ENCODE peak calls at places on chromosomes 6 and 20, in four cellular contexts. One of them, this sample, is unnamed.

GRCh38 chr6:35473849-35474128 is 5.6 kb downstream of the RPL10A start:
- DNase-seq in T-cell: no peak
- DNase-seq in astrocyte of the spinal cord: no peak
- DNase-seq in mesenchymal stem cell: no peak
- DNase-seq in this sample: no peak

GRCh38 chr20:6081236-6081635 is 27.4 kb upstream of the LRRN4 start:
- DNase-seq in astrocyte of the spinal cord: peak; percentile 22
- DNase-seq in mesenchymal stem cell: peak; percentile 8
- DNase-seq in T-cell: no peak
- DNase-seq in this sample: no peak

GRCh38 chr20:62320581-62321354 is 18.0 kb downstream of the ADRM1 start:
- DNase-seq in T-cell: no peak
- DNase-seq in mesenchymal stem cell: no peak
- DNase-seq in astrocyte of the spinal cord: no peak
- DNase-seq in this sample: no peak

GRCh38 chr6:118283759-118284158 is 264.3 kb upstream of the PLN start:
- DNase-seq in astrocyte of the spinal cord: peak; percentile 68
- DNase-seq in mesenchymal stem cell: peak; percentile 71
- DNase-seq in T-cell: peak; percentile 26
- DNase-seq in this sample: peak; percentile 65

GRCh38 chr6:134035823-134036296 is 16.6 kb downstream of the SLC2A12 start:
- DNase-seq in astrocyte of the spinal cord: peak; percentile 84
- DNase-seq in mesenchymal stem cell: no peak
- DNase-seq in T-cell: no peak
- DNase-seq in this sample: peak; percentile 85

GRCh38 chr6:165776699-165777098 is 113.7 kb upstream of the PDE10A start:
- DNase-seq in astrocyte of the spinal cord: no peak
- DNase-seq in mesenchymal stem cell: no peak
- DNase-seq in T-cell: no peak
- DNase-seq in this sample: no peak

GRCh38 chr6:166772518-166772917 is 145.5 kb upstream of the RPS6KA2 start:
- DNase-seq in astrocyte of the spinal cord: no peak
- DNase-seq in mesenchymal stem cell: no peak
- DNase-seq in T-cell: no peak
- DNase-seq in this sample: no peak

GRCh38 chr6:29227235-29227634 is 56.5 kb downstream of the OR2J2 start:
- DNase-seq in astrocyte of the spinal cord: no peak
- DNase-seq in T-cell: no peak
- DNase-seq in mesenchymal stem cell: no peak
- DNase-seq in this sample: no peak

GRCh38 chr20:46568570-46569129 is 18.2 kb upstream of the OCSTAMP start:
- DNase-seq in T-cell: no peak
- DNase-seq in astrocyte of the spinal cord: peak; percentile 60
- DNase-seq in mesenchymal stem cell: peak; percentile 28
- DNase-seq in this sample: peak; percentile 97

GRCh38 chr6:83371428-83371827 is 59.4 kb downstream of the ME1 start:
- DNase-seq in mesenchymal stem cell: peak; percentile 19
- DNase-seq in T-cell: no peak
- DNase-seq in astrocyte of the spinal cord: peak; percentile 57
- DNase-seq in this sample: no peak

GRCh38 chr6:80134065-80134464 is 27.6 kb downstream of the BCKDHB start:
- DNase-seq in T-cell: no peak
- DNase-seq in astrocyte of the spinal cord: no peak
- DNase-seq in mesenchymal stem cell: no peak
- DNase-seq in this sample: no peak

GRCh38 chr6:141050470-141050869 is 1082.3 kb upstream of the GJE1 start:
- DNase-seq in T-cell: no peak
- DNase-seq in astrocyte of the spinal cord: no peak
- DNase-seq in mesenchymal stem cell: no peak
- DNase-seq in this sample: no peak

GRCh38 chr20:52965380-52965779 is 6.8 kb upstream of the TSHZ2 start:
- DNase-seq in mesenchymal stem cell: no peak
- DNase-seq in T-cell: no peak
- DNase-seq in astrocyte of the spinal cord: no peak
- DNase-seq in this sample: no peak

GRCh38 chr6:43269273-43270007 is 26.2 kb downstream of the TTBK1 start:
- DNase-seq in mesenchymal stem cell: peak; percentile 10
- DNase-seq in astrocyte of the spinal cord: no peak
- DNase-seq in T-cell: no peak
- DNase-seq in this sample: no peak

GRCh38 chr6:26651382-26651781 is 8.2 kb downstream of the ZNF322 start:
- DNase-seq in T-cell: no peak
- DNase-seq in astrocyte of the spinal cord: no peak
- DNase-seq in mesenchymal stem cell: no peak
- DNase-seq in this sample: no peak

GRCh38 chr20:6637160-6637579 is 130.3 kb upstream of the BMP2 start:
- DNase-seq in mesenchymal stem cell: no peak
- DNase-seq in astrocyte of the spinal cord: no peak
- DNase-seq in T-cell: no peak
- DNase-seq in this sample: no peak

GRCh38 chr6:89483111-89483720 is 50.3 kb downstream of the ANKRD6 start:
- DNase-seq in T-cell: no peak
- DNase-seq in mesenchymal stem cell: peak; percentile 7
- DNase-seq in astrocyte of the spinal cord: no peak
- DNase-seq in this sample: no peak

GRCh38 chr20:31606928-31607639 is 2.0 kb downstream of the ID1 start:
- DNase-seq in T-cell: no peak
- DNase-seq in mesenchymal stem cell: peak; percentile 95
- DNase-seq in astrocyte of the spinal cord: peak; percentile 85
- DNase-seq in this sample: no peak

GRCh38 chr6:108737594-108738546 is 110.4 kb upstream of the ARMC2 start:
- DNase-seq in T-cell: no peak
- DNase-seq in mesenchymal stem cell: peak; percentile 95
- DNase-seq in astrocyte of the spinal cord: peak; percentile 85
- DNase-seq in this sample: no peak

GRCh38 chr6:134466751-134467525 is 149.0 kb upstream of the SGK1 start:
- DNase-seq in astrocyte of the spinal cord: no peak
- DNase-seq in T-cell: no peak
- DNase-seq in mesenchymal stem cell: no peak
- DNase-seq in this sample: peak; percentile 39

GRCh38 chr20:53826597-53827291 is 233.1 kb upstream of the ZNF217 start:
- DNase-seq in astrocyte of the spinal cord: no peak
- DNase-seq in T-cell: no peak
- DNase-seq in mesenchymal stem cell: no peak
- DNase-seq in this sample: peak; percentile 44

GRCh38 chr20:38165089-38165965 is at the start of gene TGM2:
- DNase-seq in T-cell: peak; percentile 20
- DNase-seq in mesenchymal stem cell: peak; percentile 82
- DNase-seq in astrocyte of the spinal cord: peak; percentile 67
- DNase-seq in this sample: no peak

GRCh38 chr6:2891768-2892170 is 11.3 kb downstream of the SERPINB9 start:
- DNase-seq in astrocyte of the spinal cord: no peak
- DNase-seq in T-cell: peak; percentile 78
- DNase-seq in mesenchymal stem cell: no peak
- DNase-seq in this sample: no peak

GRCh38 chr20:59441306-59441705 is 140.9 kb downstream of the EDN3 start:
- DNase-seq in T-cell: no peak
- DNase-seq in mesenchymal stem cell: no peak
- DNase-seq in astrocyte of the spinal cord: no peak
- DNase-seq in this sample: no peak

GRCh38 chr20:25706793-25707192 is 10.1 kb upstream of the ZNF337 start:
- DNase-seq in mesenchymal stem cell: no peak
- DNase-seq in T-cell: peak; percentile 20
- DNase-seq in astrocyte of the spinal cord: no peak
- DNase-seq in this sample: no peak

GRCh38 chr6:2640551-2640950 is 110.2 kb downstream of the MYLK4 start:
- DNase-seq in T-cell: no peak
- DNase-seq in mesenchymal stem cell: no peak
- DNase-seq in astrocyte of the spinal cord: no peak
- DNase-seq in this sample: no peak

GRCh38 chr20:37492096-37492625 is 28.9 kb upstream of the NNAT start:
- DNase-seq in mesenchymal stem cell: no peak
- DNase-seq in astrocyte of the spinal cord: no peak
- DNase-seq in T-cell: no peak
- DNase-seq in this sample: no peak

GRCh38 chr6:121759370-121759769 is 323.9 kb downstream of the GJA1 start:
- DNase-seq in mesenchymal stem cell: no peak
- DNase-seq in astrocyte of the spinal cord: no peak
- DNase-seq in T-cell: no peak
- DNase-seq in this sample: no peak

GRCh38 chr6:43766964-43767461 is 3.0 kb upstream of the VEGFA start:
- DNase-seq in T-cell: no peak
- DNase-seq in astrocyte of the spinal cord: no peak
- DNase-seq in mesenchymal stem cell: no peak
- DNase-seq in this sample: no peak

This sample was measured in pons.